ENCODE peak calls at places on chromosomes 4 and X, in five cellular contexts. One of them, this sample, is unnamed.

GRCh38 chr4:143586080-143586479 is 72.6 kb downstream of the SMARCA5 start:
- DNase-seq in cardiac muscle cell: no peak
- DNase-seq in KBM-7: no peak
- DNase-seq in NCI-H460: no peak
- DNase-seq in AG20443: peak; percentile 53
- DNase-seq in this sample: no peak

GRCh38 chr4:177921715-177922114 is 479.5 kb upstream of the AGA start:
- DNase-seq in cardiac muscle cell: no peak
- DNase-seq in KBM-7: no peak
- DNase-seq in NCI-H460: no peak
- DNase-seq in AG20443: no peak
- DNase-seq in this sample: no peak

GRCh38 chrX:119121341-119121740 is 6.3 kb downstream of the KIAA1210 start:
- DNase-seq in cardiac muscle cell: peak; percentile 17
- DNase-seq in KBM-7: no peak
- DNase-seq in NCI-H460: no peak
- DNase-seq in AG20443: peak; percentile 36
- DNase-seq in this sample: no peak

GRCh38 chr4:1784789-1785591 is 8.1 kb upstream of the FGFR3 start:
- DNase-seq in cardiac muscle cell: peak; percentile 88
- DNase-seq in KBM-7: no peak
- DNase-seq in NCI-H460: no peak
- DNase-seq in AG20443: no peak
- DNase-seq in this sample: no peak

GRCh38 chrX:81564851-81565250 is 362.9 kb downstream of the SH3BGRL start:
- DNase-seq in cardiac muscle cell: no peak
- DNase-seq in KBM-7: no peak
- DNase-seq in NCI-H460: no peak
- DNase-seq in AG20443: no peak
- DNase-seq in this sample: no peak

GRCh38 chr4:156999175-156999517 is 27.5 kb upstream of the PDGFC start:
- DNase-seq in cardiac muscle cell: peak; percentile 58
- DNase-seq in KBM-7: peak; percentile 85
- DNase-seq in NCI-H460: peak; percentile 82
- DNase-seq in AG20443: peak; percentile 83
- DNase-seq in this sample: peak; percentile 27

GRCh38 chrX:17024896-17025295 is 78.4 kb downstream of the REPS2 start:
- DNase-seq in cardiac muscle cell: peak; percentile 23
- DNase-seq in KBM-7: no peak
- DNase-seq in NCI-H460: no peak
- DNase-seq in AG20443: no peak
- DNase-seq in this sample: no peak

GRCh38 chr4:139934786-139935330 is 219.1 kb downstream of the MAML3 start:
- DNase-seq in cardiac muscle cell: no peak
- DNase-seq in KBM-7: no peak
- DNase-seq in NCI-H460: no peak
- DNase-seq in AG20443: no peak
- DNase-seq in this sample: no peak

GRCh38 chr4:99645036-99645435 is 12.6 kb downstream of the C4orf54 start:
- DNase-seq in cardiac muscle cell: no peak
- DNase-seq in KBM-7: no peak
- DNase-seq in NCI-H460: no peak
- DNase-seq in AG20443: no peak
- DNase-seq in this sample: no peak

GRCh38 chrX:51860679-51861078 is 32.7 kb upstream of the MAGED1 start:
- DNase-seq in cardiac muscle cell: peak; percentile 37
- DNase-seq in KBM-7: peak; percentile 50
- DNase-seq in NCI-H460: no peak
- DNase-seq in AG20443: peak; percentile 48
- DNase-seq in this sample: peak; percentile 25

GRCh38 chrX:40012039-40012799 is 85.5 kb downstream of the BCOR start:
- DNase-seq in cardiac muscle cell: no peak
- DNase-seq in KBM-7: no peak
- DNase-seq in NCI-H460: peak; percentile 12
- DNase-seq in AG20443: no peak
- DNase-seq in this sample: no peak

GRCh38 chrX:3712870-3713224 is 602 bp downstream of the PRKX start:
- DNase-seq in cardiac muscle cell: no peak
- DNase-seq in KBM-7: no peak
- DNase-seq in NCI-H460: no peak
- DNase-seq in AG20443: no peak
- DNase-seq in this sample: no peak

GRCh38 chr4:26812049-26812729 is 48.5 kb upstream of the STIM2 start:
- DNase-seq in cardiac muscle cell: no peak
- DNase-seq in KBM-7: no peak
- DNase-seq in NCI-H460: no peak
- DNase-seq in AG20443: no peak
- DNase-seq in this sample: no peak

GRCh38 chrX:56826020-56826419 is 97.0 kb downstream of the NBDY start:
- DNase-seq in cardiac muscle cell: no peak
- DNase-seq in KBM-7: no peak
- DNase-seq in NCI-H460: no peak
- DNase-seq in AG20443: no peak
- DNase-seq in this sample: no peak

GRCh38 chr4:133156096-133156495 is 7.0 kb downstream of the PCDH10 start:
- DNase-seq in cardiac muscle cell: no peak
- DNase-seq in KBM-7: no peak
- DNase-seq in NCI-H460: no peak
- DNase-seq in AG20443: no peak
- DNase-seq in this sample: no peak

GRCh38 chr4:144648042-144648441 is 2.1 kb downstream of the HHIP start:
- DNase-seq in cardiac muscle cell: no peak
- DNase-seq in KBM-7: no peak
- DNase-seq in NCI-H460: no peak
- DNase-seq in AG20443: no peak
- DNase-seq in this sample: no peak

GRCh38 chr4:137203601-137204000 is 328.7 kb downstream of the PCDH18 start:
- DNase-seq in cardiac muscle cell: no peak
- DNase-seq in KBM-7: no peak
- DNase-seq in NCI-H460: no peak
- DNase-seq in AG20443: peak; percentile 63
- DNase-seq in this sample: no peak